ENCODE peak calls at places on chromosomes 5 and 9, in seven cellular contexts. S is hepatic stellate cell; K is activated CD8-positive, alpha-beta T cell treated with anti-CD3 and anti-CD28 coated beads, Interleukin-2, amount 10 ng/mL, durations not matched to agents 7 days and 5 days; M is transverse colon; B is brain microvascular endothelial cell; Q is NCI-H510A; I is neuronal stem cell. N is an unnamed sample.

GRCh38 chr5:14250094-14250777 is 107.1 kb downstream of the TRIO start:
- DNase-seq in K (no peak), M (peak), B (peak), S (no peak), Q (peak), I (peak), N (peak)

GRCh38 chr5:157546456-157547100 is 29.0 kb downstream of the ADAM19 start:
- DNase-seq in M (no peak), I (no peak), Q (no peak), S (no peak), B (no peak), K (no peak), N (no peak)

GRCh38 chr5:72608922-72609321 is 101.7 kb upstream of the ZNF366 start:
- DNase-seq in K (no peak), Q (no peak), B (no peak), I (no peak), M (no peak), S (no peak), N (no peak)

GRCh38 chr5:170483701-170484458 is 19.9 kb upstream of the KCNIP1 start:
- DNase-seq in K (no peak), Q (no peak), I (no peak), M (no peak), B (peak), S (no peak), N (peak)

GRCh38 chr5:148384389-148384756 is 615 bp downstream of the FBXO38 start:
- DNase-seq in M (no peak), B (no peak), Q (no peak), K (peak), S (no peak), I (no peak), N (peak)

GRCh38 chr5:89324990-89325389 is 442.0 kb upstream of the MEF2C start:
- DNase-seq in S (no peak), B (no peak), I (no peak), K (no peak), Q (no peak), M (no peak), N (peak)

GRCh38 chr5:58872670-58873273 is 289.9 kb downstream of the RAB3C start:
- DNase-seq in K (no peak), Q (no peak), M (no peak), B (no peak), I (no peak), S (no peak), N (no peak)

GRCh38 chr5:1324719-1325190 is 20.1 kb downstream of the CLPTM1L start:
- DNase-seq in S (no peak), I (no peak), B (no peak), Q (no peak), M (no peak), K (no peak), N (no peak)

GRCh38 chr5:40073927-40074326 is 605.8 kb upstream of the PTGER4 start:
- DNase-seq in S (no peak), M (no peak), Q (no peak), I (no peak), K (no peak), B (no peak), N (no peak)

GRCh38 chr9:17165734-17166133 is 30.9 kb downstream of the CNTLN start:
- DNase-seq in Q (no peak), B (no peak), S (no peak), I (no peak), M (no peak), K (no peak), N (no peak)

GRCh38 chr5:21810737-21811316 is 1042.3 kb downstream of the CDH12 start:
- DNase-seq in K (no peak), B (no peak), S (no peak), M (no peak), I (peak), Q (no peak), N (peak)

GRCh38 chr5:125597338-125597737 is 825.9 kb upstream of the GRAMD2B start:
- DNase-seq in K (no peak), Q (no peak), M (no peak), B (peak), S (no peak), I (no peak), N (no peak)

GRCh38 chr5:142320851-142321560 is 3.8 kb downstream of the SPRY4 start:
- DNase-seq in M (no peak), S (no peak), I (peak), Q (no peak), B (no peak), K (no peak), N (no peak)

GRCh38 chr5:127870914-127871313 is 167.7 kb downstream of the CCDC192 start:
- DNase-seq in M (peak), I (no peak), S (no peak), Q (no peak), B (no peak), K (no peak), N (peak)

GRCh38 chr9:132798817-132799790 is 79.0 kb downstream of the AK8 start:
- DNase-seq in M (peak), I (no peak), K (no peak), B (no peak), S (no peak), Q (peak), N (no peak)

GRCh38 chr9:126523621-126524111 is 90.1 kb upstream of the LMX1B start:
- DNase-seq in M (no peak), I (no peak), Q (no peak), S (no peak), B (no peak), K (peak), N (no peak)

GRCh38 chr5:107669543-107670027 is 1.2 kb downstream of the EFNA5 start:
- DNase-seq in I (no peak), Q (no peak), B (peak), S (peak), M (peak), K (no peak), N (peak)